ENCODE peak calls at places on chromosomes 13 and 19, in five cellular contexts. O is CD4-positive, alpha-beta memory T cell; A is foreskin keratinocyte; D is ovary; W is substantia nigra. J is an unnamed sample.

GRCh38 chr19:53782698-53783097 is 41.4 kb downstream of the NLRP12 start:
- DNase-seq in O (no peak), A (no peak), D (no peak), W (no peak), J (no peak)

GRCh38 chr13:51689597-51689996 is 105.3 kb downstream of the WDFY2 start:
- DNase-seq in O (no peak), A (no peak), D (no peak), W (no peak), J (no peak)

GRCh38 chr13:109401891-109402290 is 384.5 kb downstream of the IRS2 start:
- DNase-seq in O (no peak), A (no peak), D (no peak), W (no peak), J (no peak)

GRCh38 chr19:34673590-34673989 is 3.4 kb downstream of the SCGB2B2 start:
- DNase-seq in O (no peak), A (no peak), D (no peak), W (no peak), J (no peak)

GRCh38 chr19:980133-980998 is 3.8 kb upstream of the WDR18 start:
- DNase-seq in O (peak), A (no peak), D (no peak), W (no peak), J (no peak)

GRCh38 chr13:79491715-79492114 is 10.8 kb downstream of the NDFIP2 start:
- DNase-seq in O (no peak), A (peak), D (no peak), W (no peak), J (no peak)

GRCh38 chr19:55146648-55147218 is 2.3 kb downstream of the TNNT1 start:
- DNase-seq in O (no peak), A (no peak), D (no peak), W (no peak), J (no peak)

GRCh38 chr13:31790992-31791391 is 51.7 kb downstream of the RXFP2 start:
- DNase-seq in O (no peak), A (no peak), D (no peak), W (no peak), J (no peak)

GRCh38 chr19:531009-531752 is 379 bp upstream of the CDC34 start:
- DNase-seq in O (peak), A (peak), D (peak), W (peak), J (peak)

GRCh38 chr13:31638577-31638976 is 100.7 kb upstream of the RXFP2 start:
- DNase-seq in O (no peak), A (no peak), D (no peak), W (no peak), J (no peak)

GRCh38 chr13:45328661-45329105 is 12.3 kb downstream of the TPT1 start:
- DNase-seq in O (no peak), A (no peak), D (no peak), W (no peak), J (no peak)

GRCh38 chr13:48072787-48073186 is 22.1 kb downstream of the MED4 start:
- DNase-seq in O (no peak), A (no peak), D (no peak), W (no peak), J (no peak)

GRCh38 chr13:79469608-79470007 is 11.3 kb upstream of the NDFIP2 start:
- DNase-seq in O (no peak), A (no peak), D (no peak), W (no peak), J (no peak)

GRCh38 chr13:72686766-72687165 is 40.7 kb downstream of the MZT1 start:
- DNase-seq in O (no peak), A (no peak), D (no peak), W (no peak), J (no peak)

GRCh38 chr13:114102521-114103288 is 29.7 kb downstream of the RASA3 start:
- DNase-seq in O (peak), A (no peak), D (peak), W (no peak), J (no peak)

GRCh38 chr13:40422588-40423235 is 243.7 kb downstream of the FOXO1 start:
- DNase-seq in O (no peak), A (no peak), D (no peak), W (no peak), J (no peak)

GRCh38 chr19:19775891-19776205 is 42.9 kb upstream of the ZNF14 start:
- DNase-seq in O (no peak), A (no peak), D (no peak), W (no peak), J (no peak)
- H3K27ac ChIP-seq in O (peak), A (no peak), D (no peak), W (peak), J (peak)

GRCh38 chr19:57747472-57747807 is 825 bp downstream of the ZNF776 start:
- DNase-seq in O (no peak), A (no peak), D (no peak), W (no peak), J (no peak)
- H3K27ac ChIP-seq in O (peak), A (no peak), D (no peak), W (no peak), J (no peak)

DNA sequence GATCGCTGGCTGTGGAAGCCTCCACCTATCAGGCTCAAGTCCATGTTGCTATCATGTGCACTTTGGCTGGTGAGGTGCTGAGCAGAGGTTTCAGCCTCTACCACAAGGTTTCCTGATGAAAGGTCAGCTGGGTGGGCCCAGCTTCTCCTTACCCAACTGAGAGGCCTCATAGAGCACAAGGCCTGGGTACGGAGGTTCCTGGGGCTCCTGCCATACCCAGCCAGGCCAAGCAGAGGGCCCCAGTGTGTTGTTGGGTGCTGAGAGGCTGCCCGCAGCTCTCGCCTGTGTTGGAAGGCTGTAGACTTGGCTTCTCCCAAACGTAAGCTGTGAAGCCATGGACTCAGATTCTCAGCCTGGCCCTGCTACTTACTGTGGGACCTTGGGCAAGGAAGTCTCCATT is 28.2 kb downstream of the ACTN4 start:
- DNase-seq in O (no peak), A (no peak), D (no peak), W (no peak), J (no peak)
- H3K27ac ChIP-seq in O (no peak), A (peak), D (peak), W (no peak), J (peak)

GRCh38 chr19:2057484-2058469 is 6.7 kb upstream of the MKNK2 start:
- DNase-seq in O (no peak), A (no peak), D (no peak), W (no peak), J (no peak)
- H3K27ac ChIP-seq in O (peak), A (no peak), D (peak), W (no peak), J (peak)

GRCh38 chr13:42064966-42065365 is 16.5 kb downstream of the DGKH start:
- DNase-seq in O (no peak), A (no peak), D (no peak), W (no peak), J (no peak)

GRCh38 chr13:42064259-42064658 is 15.8 kb downstream of the DGKH start:
- DNase-seq in O (no peak), A (no peak), D (no peak), W (no peak), J (no peak)

GRCh38 chr13:42065414-42065813 is 17.0 kb downstream of the DGKH start:
- DNase-seq in O (no peak), A (no peak), D (no peak), W (no peak), J (no peak)

GRCh38 chr13:42061943-42062342 is 13.5 kb downstream of the DGKH start:
- DNase-seq in O (no peak), A (no peak), D (no peak), W (no peak), J (no peak)

GRCh38 chr13:42063105-42063504 is 14.7 kb downstream of the DGKH start:
- DNase-seq in O (no peak), A (no peak), D (no peak), W (no peak), J (no peak)
- H3K27ac ChIP-seq in O (no peak), A (no peak), D (no peak), W (no peak), J (no peak)

GRCh38 chr13:61414686-61415664 is 674 bp downstream of the PCDH20 start:
- DNase-seq in O (no peak), A (peak), D (no peak), W (no peak), J (no peak)
- H3K27ac ChIP-seq in O (no peak), A (no peak), D (no peak), W (no peak), J (peak)

GRCh38 chr19:17347361-17347760 is 10.0 kb downstream of the GTPBP3 start:
- DNase-seq in O (no peak), A (no peak), D (peak), W (no peak), J (no peak)

GRCh38 chr19:17346109-17346671 is 8.8 kb downstream of the GTPBP3 start:
- DNase-seq in O (no peak), A (no peak), D (peak), W (no peak), J (no peak)

GRCh38 chr19:17347877-17348276 is 10.5 kb downstream of the GTPBP3 start:
- DNase-seq in O (no peak), A (no peak), D (no peak), W (no peak), J (no peak)

GRCh38 chr19:17351815-17352435 is 14.6 kb downstream of the GTPBP3 start:
- DNase-seq in O (no peak), A (no peak), D (no peak), W (no peak), J (no peak)

GRCh38 chr19:17348700-17349099 is 11.3 kb downstream of the GTPBP3 start:
- DNase-seq in O (no peak), A (no peak), D (peak), W (no peak), J (peak)
- H3K27ac ChIP-seq in O (no peak), A (no peak), D (peak), W (no peak), J (peak)

DNA sequence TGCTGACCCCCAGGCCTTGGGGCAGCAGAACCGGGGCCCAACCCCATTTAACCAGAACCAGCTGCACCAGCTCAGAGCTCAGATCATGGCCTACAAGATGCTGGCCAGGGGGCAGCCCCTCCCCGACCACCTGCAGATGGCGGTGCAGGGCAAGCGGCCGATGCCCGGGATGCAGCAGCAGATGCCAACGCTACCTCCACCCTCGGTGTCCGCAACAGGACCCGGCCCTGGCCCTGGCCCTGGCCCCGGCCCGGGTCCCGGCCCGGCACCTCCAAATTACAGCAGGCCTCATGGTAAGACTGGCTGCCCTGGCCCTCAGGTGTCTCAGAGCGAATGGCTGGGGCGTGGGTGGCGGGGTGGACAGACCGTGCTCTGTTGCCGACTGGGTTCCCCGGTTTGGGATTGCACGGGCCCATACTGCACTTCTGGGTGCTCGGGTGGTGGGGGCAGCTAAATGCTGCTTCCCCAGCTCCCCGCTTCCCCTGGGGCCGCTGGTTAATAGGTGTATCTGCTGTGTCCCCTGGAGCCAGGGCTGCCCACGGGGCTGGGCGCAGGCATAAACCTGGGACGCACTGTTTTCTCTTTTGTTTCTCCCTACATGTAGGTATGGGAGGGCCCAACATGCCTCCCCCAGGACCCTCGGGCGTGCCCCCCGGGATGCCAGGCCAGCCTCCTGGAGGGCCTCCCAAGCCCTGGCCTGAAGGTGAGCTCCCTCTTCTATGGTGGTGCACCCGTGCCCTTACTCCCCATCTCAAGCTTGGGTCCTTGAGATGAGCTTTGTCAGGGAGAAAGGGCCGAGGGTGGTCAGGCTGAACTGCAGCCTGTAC is 25.7 kb downstream of the SMARCA4 start:
- DNase-seq in O (no peak), A (no peak), D (no peak), W (no peak), J (no peak)
- H3K27ac ChIP-seq in O (no peak), A (no peak), D (no peak), W (no peak), J (no peak)

GRCh38 chr19:16073988-16074387 is 2.3 kb upstream of the TPM4 start:
- DNase-seq in O (peak), A (no peak), D (no peak), W (no peak), J (no peak)
- H3K27ac ChIP-seq in O (peak), A (no peak), D (no peak), W (peak), J (peak)

GRCh38 chr13:26048745-26049144 is 3.1 kb downstream of the SHISA2 start:
- DNase-seq in O (no peak), A (no peak), D (no peak), W (no peak), J (no peak)
- H3K27ac ChIP-seq in O (no peak), A (no peak), D (no peak), W (no peak), J (no peak)